ENCODE peak calls at places on chromosomes 12 and 14, in nine cellular contexts. S is spleen, G is IMR-90, A is stomach, F is esophagus squamous epithelium, R is ovary, I is gastrocnemius medialis, U is uterus, Z is tibial nerve. M is an unnamed sample.

GRCh38 chr14:34403646-34404045 is 58.4 kb downstream of the SPTSSA start:
- DNase-seq in S (no peak), F (no peak), G (no peak), Z (no peak), U (no peak), R (no peak), A (no peak), I (no peak), M (no peak)

GRCh38 chr12:60184096-60184495 is 588.3 kb downstream of the SLC16A7 start:
- DNase-seq in F (no peak), G (no peak), Z (no peak), S (no peak), A (no peak), U (no peak), R (no peak), I (no peak), M (no peak)

GRCh38 chr14:77177623-77178185 is 3.9 kb upstream of the TMEM63C start:
- DNase-seq in R (no peak), G (no peak), A (no peak), S (no peak), I (no peak), U (no peak), Z (no peak), F (no peak), M (no peak)

GRCh38 chr12:54032627-54033100 is at the start of gene HOXC5:
- DNase-seq in R (peak), Z (peak), I (peak), A (peak), U (peak), G (peak), S (peak), F (no peak), M (peak)

GRCh38 chr12:131827961-131828534 is at the start of gene MMP17:
- DNase-seq in I (no peak), R (peak), S (peak), A (no peak), F (no peak), Z (peak), U (no peak), G (peak), M (no peak)

GRCh38 chr14:74244115-74244514 is 4.9 kb downstream of the VSX2 start:
- DNase-seq in F (no peak), A (no peak), S (no peak), U (no peak), R (no peak), G (no peak), Z (no peak), I (no peak), M (no peak)

GRCh38 chr12:19434538-19434937 is 4.8 kb upstream of the AEBP2 start:
- DNase-seq in A (no peak), R (no peak), Z (no peak), F (no peak), S (no peak), U (no peak), G (no peak), I (no peak), M (no peak)

GRCh38 chr14:88323520-88324199 is 591 bp upstream of the KCNK10 start:
- DNase-seq in I (no peak), S (peak), R (no peak), Z (no peak), F (no peak), G (peak), A (no peak), U (no peak), M (no peak)

GRCh38 chr14:53964249-53964648 is 7.6 kb upstream of the BMP4 start:
- DNase-seq in Z (no peak), R (no peak), G (peak), I (no peak), A (no peak), U (no peak), S (no peak), F (no peak), M (no peak)

GRCh38 chr12:89162704-89163261 is 189.5 kb downstream of the DUSP6 start:
- DNase-seq in S (no peak), I (peak), F (peak), U (peak), G (peak), R (no peak), A (peak), Z (peak), M (peak)

GRCh38 chr14:69667938-69668336 is 56.5 kb downstream of the SUSD6 start:
- DNase-seq in I (no peak), U (no peak), R (no peak), G (no peak), A (no peak), S (no peak), Z (no peak), F (no peak), M (no peak)

GRCh38 chr12:108597559-108598471 is at the start of gene TMEM119:
- DNase-seq in Z (no peak), U (peak), R (no peak), F (no peak), S (no peak), A (no peak), G (peak), I (no peak), M (no peak)

GRCh38 chr14:87186745-87187144 is 806.2 kb downstream of the GALC start:
- DNase-seq in R (no peak), Z (no peak), G (no peak), I (no peak), F (no peak), A (no peak), S (no peak), U (no peak), M (no peak)

GRCh38 chr12:11652351-11653040 is 3.0 kb downstream of the ETV6 start:
- DNase-seq in I (no peak), R (no peak), U (peak), G (peak), F (no peak), Z (no peak), A (peak), S (peak), M (no peak)

GRCh38 chr14:105601360-105602242 is 75.2 kb downstream of the TMEM121 start:
- DNase-seq in U (no peak), S (peak), I (no peak), A (no peak), F (no peak), Z (no peak), G (no peak), R (no peak), M (no peak)

GRCh38 chr14:60092516-60092915 is 793 bp downstream of the PCNX4 start:
- DNase-seq in I (peak), S (no peak), U (peak), G (peak), Z (no peak), A (no peak), F (no peak), R (no peak), M (no peak)

GRCh38 chr14:88296343-88296742 is 26.7 kb downstream of the KCNK10 start:
- DNase-seq in R (no peak), A (no peak), Z (no peak), U (no peak), S (no peak), I (no peak), G (no peak), F (no peak), M (no peak)

GRCh38 chr14:89792489-89793366 is 161.8 kb downstream of the EFCAB11 start:
- DNase-seq in Z (no peak), F (no peak), I (peak), U (peak), A (no peak), G (peak), S (no peak), R (no peak), M (no peak)

GRCh38 chr12:131947482-131948027 is 2.2 kb upstream of the EP400 start:
- DNase-seq in I (no peak), F (no peak), A (no peak), S (peak), G (no peak), U (no peak), Z (no peak), R (no peak), M (no peak)

GRCh38 chr14:91062600-91062999 is 2.2 kb upstream of the RPS6KA5 start:
- DNase-seq in R (no peak), G (no peak), U (no peak), S (no peak), I (no peak), Z (no peak), A (no peak), F (no peak), M (no peak)

GRCh38 chr14:92511472-92512247 is 1.9 kb upstream of the RIN3 start:
- DNase-seq in I (no peak), F (no peak), A (no peak), U (peak), S (no peak), R (no peak), G (peak), Z (no peak), M (peak)

GRCh38 chr12:2795291-2796186 is 769 bp downstream of the FKBP4 start:
- DNase-seq in G (peak), F (no peak), I (peak), A (peak), Z (peak), S (peak), R (peak), U (peak), M (peak)
- TF ChIP-seq POLR2A in G (no peak), F (peak), I (peak), A (no peak), Z (peak), S (peak), R (peak), U (peak), M (peak)

GRCh38 chr12:67750528-67751183 is 102.1 kb downstream of the DYRK2 start:
- DNase-seq in Z (no peak), A (no peak), G (no peak), R (no peak), U (no peak), I (peak), F (no peak), S (no peak), M (no peak)

GRCh38 chr12:67751376-67751928 is 102.9 kb downstream of the DYRK2 start:
- DNase-seq in G (peak), S (no peak), U (no peak), R (no peak), I (no peak), Z (no peak), A (no peak), F (no peak), M (no peak)

GRCh38 chr12:67752226-67752732 is 103.7 kb downstream of the DYRK2 start:
- DNase-seq in U (no peak), Z (no peak), F (no peak), S (no peak), G (peak), A (no peak), R (no peak), I (no peak), M (no peak)

GRCh38 chr12:67748761-67749075 is 100.2 kb downstream of the DYRK2 start:
- DNase-seq in A (no peak), S (no peak), U (no peak), F (no peak), Z (no peak), R (no peak), I (no peak), G (peak), M (no peak)

GRCh38 chr12:67747869-67748760 is 99.6 kb downstream of the DYRK2 start:
- DNase-seq in F (no peak), S (no peak), A (peak), Z (no peak), U (no peak), G (peak), R (no peak), I (peak), M (peak)
- TF ChIP-seq POLR2A in F (no peak), S (no peak), A (no peak), Z (no peak), U (no peak), G (no peak), R (no peak), I (no peak), M (no peak)

DNA sequence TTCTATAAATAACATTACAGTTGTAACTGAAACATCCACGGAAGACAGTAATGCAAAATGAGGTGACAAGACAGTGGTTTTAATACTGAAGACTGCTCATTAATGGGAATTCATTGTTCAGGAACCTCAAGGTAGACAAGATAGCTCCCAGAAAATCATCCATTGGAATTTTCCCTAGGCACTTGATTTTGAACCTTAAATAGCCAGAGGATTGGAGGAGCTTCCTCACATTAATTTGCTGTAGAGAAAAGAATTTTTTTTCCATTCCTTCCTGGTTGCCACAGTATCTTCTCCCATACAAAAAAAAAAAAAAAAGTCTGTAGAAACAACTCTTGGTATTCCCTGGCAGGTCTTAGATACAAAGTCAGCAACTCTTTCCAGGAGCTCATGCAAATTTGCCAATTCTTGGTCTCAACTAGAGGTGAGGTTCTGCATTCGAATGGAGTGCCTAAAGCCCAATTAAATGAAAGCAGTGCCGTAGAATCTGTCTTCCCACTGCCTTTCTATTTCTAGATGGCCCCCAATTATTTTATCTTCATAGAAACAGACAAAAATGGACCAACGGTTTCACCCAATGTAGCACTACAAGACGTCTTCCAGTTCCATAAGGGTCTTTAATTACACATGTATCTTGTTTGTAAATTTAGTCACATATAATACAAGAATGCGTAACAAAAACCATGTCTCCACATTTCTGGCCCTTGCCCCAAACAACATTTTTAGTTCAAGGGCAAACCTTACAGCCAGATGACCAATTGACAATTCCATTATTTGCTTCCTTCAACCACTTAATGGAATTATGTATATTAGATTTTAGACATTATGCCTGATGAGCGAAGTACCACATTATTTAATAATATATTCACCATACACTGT is 13.5 kb downstream of the SLC38A2 start:
- DNase-seq in G (no peak), U (no peak), I (no peak), R (no peak), Z (no peak), F (no peak), S (no peak), A (no peak), M (no peak)
- TF ChIP-seq POLR2A in G (no peak), U (no peak), I (no peak), R (no peak), Z (no peak), F (no peak), S (no peak), A (no peak), M (no peak)

GRCh38 chr12:123457980-123458779 is at the start of gene SNRNP35:
- DNase-seq in F (no peak), R (peak), A (peak), U (peak), Z (peak), I (peak), G (peak), S (peak), M (peak)
- TF ChIP-seq POLR2A in F (peak), R (peak), A (no peak), U (peak), Z (peak), I (peak), G (peak), S (peak), M (peak)

GRCh38 chr12:95164656-95165055 is 52.6 kb downstream of the FGD6 start:
- DNase-seq in F (no peak), A (no peak), G (peak), Z (no peak), U (no peak), I (no peak), S (no peak), R (no peak), M (no peak)

GRCh38 chr12:95168746-95169145 is 48.5 kb downstream of the FGD6 start:
- DNase-seq in U (no peak), R (no peak), F (no peak), G (no peak), I (no peak), S (no peak), Z (no peak), A (no peak), M (no peak)

GRCh38 chr12:95173392-95174251 is 43.6 kb downstream of the FGD6 start:
- DNase-seq in I (peak), Z (peak), R (peak), U (peak), G (peak), S (no peak), A (peak), F (no peak), M (peak)

GRCh38 chr12:95169368-95169767 is 47.9 kb downstream of the FGD6 start:
- DNase-seq in R (no peak), Z (no peak), A (peak), U (no peak), I (no peak), G (peak), F (no peak), S (no peak), M (peak)
- TF ChIP-seq POLR2A in R (no peak), Z (no peak), A (no peak), U (no peak), I (no peak), G (no peak), F (no peak), S (no peak), M (no peak)

GRCh38 chr14:100342195-100342594 is 19.1 kb downstream of the SLC25A47 start:
- DNase-seq in S (peak), Z (no peak), R (no peak), A (no peak), G (no peak), U (no peak), F (no peak), I (no peak), M (no peak)
- TF ChIP-seq POLR2A in S (no peak), Z (no peak), R (no peak), A (no peak), G (no peak), U (no peak), F (no peak), I (no peak), M (no peak)

M was measured in H54.